ENCODE peak calls at places on chromosomes 4 and X, in ten cellular contexts. Z is fibroblast of lung; L is CD4-positive, alpha-beta T cell; R is AG09309; N is BJ; A is HCT116; J is HFFc6; T is GM12865; P is epithelial cell of esophagus; Y is right atrium auricular region. X is an unnamed sample.

GRCh38 chrX:48465336-48465933 is 4.6 kb downstream of the SLC38A5 start:
- DNase-seq in Z (peak), L (no peak), R (peak), N (peak), A (no peak), J (peak), T (no peak), P (peak), Y (no peak), X (no peak)

GRCh38 chr4:83074086-83074704 is 39.2 kb downstream of the COPS4 start:
- DNase-seq in Z (peak), L (peak), R (peak), N (peak), A (peak), J (peak), T (peak), P (peak), Y (no peak), X (peak)

GRCh38 chr4:92968556-92968955 is 664.8 kb downstream of the GRID2 start:
- DNase-seq in Z (peak), L (no peak), R (no peak), N (peak), A (no peak), J (no peak), T (no peak), P (no peak), Y (no peak), X (no peak)

GRCh38 chrX:103056902-103057301 is 7.1 kb downstream of the BEX1 start:
- DNase-seq in Z (no peak), L (no peak), R (no peak), N (no peak), A (no peak), J (no peak), T (no peak), P (no peak), Y (no peak), X (no peak)

GRCh38 chrX:739611-740010 is 109.0 kb downstream of the SHOX start:
- DNase-seq in Z (no peak), L (no peak), R (no peak), N (no peak), A (no peak), J (no peak), T (no peak), P (no peak), Y (no peak), X (no peak)

GRCh38 chr4:121070696-121071639 is 1.4 kb downstream of the NDNF start:
- DNase-seq in Z (peak), L (peak), R (no peak), N (no peak), A (no peak), J (peak), T (no peak), P (peak), Y (no peak), X (peak)

GRCh38 chr4:128600996-128601857 is 208.3 kb upstream of the JADE1 start:
- DNase-seq in Z (peak), L (no peak), R (peak), N (peak), A (peak), J (peak), T (no peak), P (peak), Y (peak), X (peak)

GRCh38 chr4:78776729-78777555 is 792 bp downstream of the BMP2K start:
- DNase-seq in Z (peak), L (peak), R (no peak), N (no peak), A (peak), J (peak), T (peak), P (peak), Y (peak), X (peak)

GRCh38 chr4:173037242-173037641 is 131.4 kb upstream of the GALNT7 start:
- DNase-seq in Z (no peak), L (no peak), R (no peak), N (no peak), A (no peak), J (no peak), T (no peak), P (no peak), Y (no peak), X (no peak)

GRCh38 chrX:126165401-126165720 is 728 bp downstream of the DCAF12L2 start:
- DNase-seq in Z (no peak), L (no peak), R (no peak), N (no peak), A (no peak), J (no peak), T (no peak), P (no peak), Y (no peak), X (no peak)

GRCh38 chr4:148071009-148071408 is 339.1 kb downstream of the ARHGAP10 start:
- DNase-seq in Z (no peak), L (no peak), R (no peak), N (no peak), A (no peak), J (no peak), T (no peak), P (no peak), Y (peak), X (no peak)

GRCh38 chr4:99960648-99961047 is 10.6 kb upstream of the H2AZ1 start:
- DNase-seq in Z (no peak), L (no peak), R (no peak), N (no peak), A (no peak), J (no peak), T (no peak), P (no peak), Y (no peak), X (no peak)

GRCh38 chr4:139774759-139775487 is 109.3 kb downstream of the MGST2 start:
- DNase-seq in Z (no peak), L (no peak), R (no peak), N (no peak), A (no peak), J (no peak), T (no peak), P (no peak), Y (no peak), X (no peak)

GRCh38 chr4:14568356-14568755 is 433.9 kb upstream of the CPEB2 start:
- DNase-seq in Z (peak), L (no peak), R (no peak), N (no peak), A (no peak), J (no peak), T (no peak), P (no peak), Y (no peak), X (no peak)

GRCh38 chr4:128394778-128395177 is 107.2 kb upstream of the PGRMC2 start:
- DNase-seq in Z (peak), L (no peak), R (no peak), N (no peak), A (no peak), J (no peak), T (no peak), P (no peak), Y (no peak), X (no peak)

GRCh38 chr4:133982533-133983224 is 218.9 kb downstream of the PABPC4L start:
- DNase-seq in Z (peak), L (no peak), R (no peak), N (peak), A (no peak), J (peak), T (no peak), P (peak), Y (no peak), X (no peak)

GRCh38 chr4:140095694-140096482 is 58.1 kb downstream of the MAML3 start:
- DNase-seq in Z (peak), L (peak), R (peak), N (no peak), A (peak), J (peak), T (no peak), P (peak), Y (no peak), X (no peak)

GRCh38 chr4:22969314-22969896 is 276.7 kb downstream of the GBA3 start:
- DNase-seq in Z (peak), L (no peak), R (peak), N (peak), A (no peak), J (no peak), T (no peak), P (peak), Y (no peak), X (peak)

GRCh38 chrX:12245650-12246645 is 107.7 kb downstream of the FRMPD4 start:
- DNase-seq in Z (peak), L (no peak), R (peak), N (peak), A (no peak), J (peak), T (no peak), P (no peak), Y (no peak), X (no peak)

GRCh38 chr4:139556735-139557505 is 901 bp upstream of the SETD7 start:
- DNase-seq in Z (peak), L (peak), R (no peak), N (no peak), A (no peak), J (no peak), T (peak), P (peak), Y (peak), X (peak)

GRCh38 chrX:7362111-7362510 is 214.2 kb upstream of the PUDP start:
- DNase-seq in Z (no peak), L (no peak), R (no peak), N (no peak), A (no peak), J (no peak), T (no peak), P (peak), Y (no peak), X (no peak)

GRCh38 chr4:134470544-134470943 is 269.0 kb upstream of the PABPC4L start:
- DNase-seq in Z (peak), L (no peak), R (no peak), N (no peak), A (no peak), J (no peak), T (peak), P (peak), Y (no peak), X (peak)

GRCh38 chr4:3525532-3526430 is 6.4 kb downstream of the LRPAP1 start:
- DNase-seq in Z (no peak), L (no peak), R (no peak), N (no peak), A (no peak), J (no peak), T (no peak), P (no peak), Y (no peak), X (no peak)

GRCh38 chrX:113400193-113400704 is 559.6 kb upstream of the AMOT start:
- DNase-seq in Z (peak), L (no peak), R (no peak), N (no peak), A (peak), J (no peak), T (no peak), P (peak), Y (no peak), X (peak)

GRCh38 chrX:29535212-29536162 is 679.9 kb upstream of the MAGEB2 start:
- DNase-seq in Z (peak), L (no peak), R (no peak), N (no peak), A (no peak), J (no peak), T (no peak), P (peak), Y (no peak), X (no peak)

GRCh38 chr4:96486563-96486962 is 646.7 kb downstream of the PDHA2 start:
- DNase-seq in Z (no peak), L (no peak), R (no peak), N (no peak), A (no peak), J (no peak), T (no peak), P (peak), Y (no peak), X (no peak)

GRCh38 chr4:1872918-1873269 is 1.7 kb downstream of the NSD2 start:
- DNase-seq in Z (peak), L (no peak), R (no peak), N (no peak), A (no peak), J (peak), T (peak), P (peak), Y (no peak), X (no peak)

GRCh38 chr4:111806331-111806730 is 338.9 kb upstream of the FAM241A start:
- DNase-seq in Z (no peak), L (no peak), R (no peak), N (no peak), A (peak), J (no peak), T (peak), P (peak), Y (no peak), X (peak)

GRCh38 chrX:70496491-70496890 is 51.9 kb downstream of the DLG3 start:
- DNase-seq in Z (no peak), L (no peak), R (no peak), N (no peak), A (no peak), J (no peak), T (no peak), P (no peak), Y (no peak), X (no peak)

GRCh38 chr4:104494822-104495559 is at the start of gene CXXC4:
- DNase-seq in Z (peak), L (no peak), R (no peak), N (no peak), A (peak), J (peak), T (peak), P (peak), Y (peak), X (peak)

GRCh38 chr4:40750461-40751258 is 905 bp downstream of the NSUN7 start:
- DNase-seq in Z (peak), L (no peak), R (no peak), N (no peak), A (no peak), J (no peak), T (no peak), P (peak), Y (no peak), X (peak)

GRCh38 chr4:145545538-145546224 is 64.0 kb downstream of the SMAD1 start:
- DNase-seq in Z (peak), L (no peak), R (peak), N (peak), A (peak), J (peak), T (peak), P (peak), Y (no peak), X (peak)

GRCh38 chr4:174714393-174715211 is 114.4 kb downstream of the GLRA3 start:
- DNase-seq in Z (peak), L (no peak), R (peak), N (no peak), A (peak), J (no peak), T (peak), P (peak), Y (no peak), X (peak)

GRCh38 chrX:50081282-50081955 is 119.4 kb downstream of the AKAP4 start:
- DNase-seq in Z (no peak), L (no peak), R (no peak), N (no peak), A (no peak), J (no peak), T (peak), P (peak), Y (no peak), X (peak)

GRCh38 chr4:185504098-185505047 is 30.9 kb downstream of the PDLIM3 start:
- DNase-seq in Z (no peak), L (no peak), R (no peak), N (no peak), A (peak), J (peak), T (no peak), P (no peak), Y (peak), X (no peak)

GRCh38 chr4:39032218-39033085 is at the start of gene TMEM156:
- DNase-seq in Z (no peak), L (peak), R (no peak), N (no peak), A (no peak), J (no peak), T (peak), P (peak), Y (no peak), X (no peak)

GRCh38 chr4:6115746-6116586 is 84.4 kb downstream of the JAKMIP1 start:
- DNase-seq in Z (no peak), L (no peak), R (no peak), N (no peak), A (no peak), J (no peak), T (no peak), P (no peak), Y (no peak), X (no peak)

GRCh38 chr4:19024047-19024446 is 1002.5 kb upstream of the LCORL start:
- DNase-seq in Z (no peak), L (no peak), R (no peak), N (no peak), A (no peak), J (no peak), T (no peak), P (no peak), Y (no peak), X (no peak)

GRCh38 chr4:19030048-19030447 is 1008.5 kb upstream of the LCORL start:
- DNase-seq in Z (peak), L (no peak), R (no peak), N (no peak), A (no peak), J (peak), T (no peak), P (no peak), Y (no peak), X (no peak)

GRCh38 chr4:19030536-19030935 is 1009.0 kb upstream of the LCORL start:
- DNase-seq in Z (peak), L (no peak), R (no peak), N (no peak), A (no peak), J (no peak), T (no peak), P (no peak), Y (no peak), X (no peak)

GRCh38 chr4:19025031-19025430 is 1003.5 kb upstream of the LCORL start:
- DNase-seq in Z (peak), L (no peak), R (no peak), N (no peak), A (no peak), J (no peak), T (no peak), P (peak), Y (no peak), X (no peak)

GRCh38 chr4:19026281-19026680 is 1004.7 kb upstream of the LCORL start:
- DNase-seq in Z (peak), L (no peak), R (no peak), N (no peak), A (no peak), J (no peak), T (no peak), P (no peak), Y (no peak), X (no peak)
- TF ChIP-seq CTCF in Z (no peak), L (no peak), R (no peak), N (no peak), A (no peak), J (peak), T (no peak), P (no peak), Y (no peak), X (no peak)

GRCh38 chr4:153541426-153542096 is 75.4 kb downstream of the TMEM131L start:
- DNase-seq in Z (peak), L (no peak), R (peak), N (peak), A (no peak), J (peak), T (peak), P (no peak), Y (no peak), X (no peak)
- TF ChIP-seq CTCF in Z (peak), L (no peak), R (peak), N (no peak), A (no peak), J (peak), T (no peak), P (no peak), Y (no peak), X (no peak)

GRCh38 chrX:74490249-74490648 is 69.0 kb downstream of the SLC16A2 start:
- DNase-seq in Z (no peak), L (no peak), R (no peak), N (no peak), A (no peak), J (no peak), T (no peak), P (no peak), Y (no peak), X (no peak)

GRCh38 chrX:74493806-74494205 is 72.5 kb downstream of the SLC16A2 start:
- DNase-seq in Z (no peak), L (no peak), R (no peak), N (no peak), A (no peak), J (no peak), T (no peak), P (no peak), Y (no peak), X (no peak)

DNA sequence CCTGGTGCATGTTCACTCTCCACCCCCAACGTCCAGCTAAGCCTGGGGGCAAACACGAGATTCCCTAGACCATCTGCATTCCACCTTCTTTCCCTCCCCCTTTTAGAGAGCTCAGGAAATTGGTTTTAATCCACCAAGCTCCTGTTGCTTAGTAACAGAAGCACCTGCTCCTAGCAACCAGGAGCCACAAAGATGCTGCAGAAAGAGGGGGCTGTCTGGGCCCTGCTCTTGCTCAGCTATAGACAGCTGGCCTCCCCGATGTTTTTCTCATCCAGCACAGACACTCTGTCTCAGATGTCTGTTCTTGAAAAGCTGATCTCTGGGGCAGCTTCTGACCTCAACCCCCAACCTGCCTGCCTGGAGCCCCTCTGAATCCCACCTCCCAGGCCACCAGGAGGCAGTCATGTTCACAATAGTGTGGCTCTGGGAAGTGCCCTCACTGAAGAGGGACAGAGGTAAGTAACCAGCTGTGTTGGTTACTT is 71.5 kb downstream of the SLC16A2 start:
- DNase-seq in Z (no peak), L (no peak), R (no peak), N (no peak), A (no peak), J (no peak), T (peak), P (no peak), Y (no peak), X (no peak)
- TF ChIP-seq CTCF in Z (no peak), L (no peak), R (peak), N (no peak), A (no peak), J (peak), T (peak), P (no peak), Y (no peak), X (no peak)

GRCh38 chrX:87813566-87813965 is 296.0 kb downstream of the KLHL4 start:
- DNase-seq in Z (no peak), L (no peak), R (no peak), N (no peak), A (no peak), J (no peak), T (no peak), P (no peak), Y (no peak), X (no peak)
- TF ChIP-seq CTCF in Z (no peak), L (no peak), R (no peak), N (no peak), A (no peak), J (no peak), T (no peak), P (no peak), Y (no peak), X (no peak)

GRCh38 chrX:133698298-133698697 is 283.0 kb upstream of the GPC4 start:
- DNase-seq in Z (peak), L (no peak), R (no peak), N (no peak), A (no peak), J (no peak), T (no peak), P (peak), Y (no peak), X (peak)
- TF ChIP-seq CTCF in Z (no peak), L (no peak), R (peak), N (peak), A (peak), J (no peak), T (no peak), P (no peak), Y (peak), X (no peak)

DNA sequence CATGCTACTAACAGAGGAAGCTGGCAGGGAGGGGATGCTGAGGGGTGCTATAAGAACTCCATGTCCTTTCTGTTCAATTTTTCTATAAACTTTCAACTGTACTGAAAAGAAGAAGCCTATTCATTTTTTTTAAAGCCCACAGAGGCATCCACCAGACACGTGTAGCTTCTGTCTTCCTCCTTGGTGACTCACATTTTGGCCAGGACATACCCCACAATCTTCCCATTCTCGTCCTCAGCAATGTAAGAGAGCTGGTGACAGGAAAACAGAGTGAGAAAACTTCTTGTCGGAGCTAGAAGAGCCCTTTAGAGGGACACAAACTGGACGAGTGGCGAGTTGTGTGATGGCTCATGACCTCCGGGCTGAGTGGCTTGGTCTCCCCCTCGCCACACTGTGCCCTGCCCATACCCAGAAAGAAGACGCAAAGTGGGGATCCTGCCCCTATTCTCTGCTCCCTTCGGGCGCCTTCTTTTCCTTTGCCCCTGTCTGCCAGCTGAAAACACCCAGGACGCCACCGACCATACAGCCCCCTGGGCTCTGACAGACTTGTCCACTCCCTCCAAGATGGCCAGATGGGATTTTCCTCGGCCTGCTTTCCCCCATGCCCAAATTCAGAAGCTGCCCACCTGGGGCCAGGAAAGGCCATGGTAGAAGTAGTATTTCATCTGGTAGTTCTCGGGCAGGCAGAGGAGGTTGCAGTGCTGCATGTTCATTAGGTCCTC is 925 bp downstream of the NAA10 start:
- DNase-seq in Z (peak), L (no peak), R (no peak), N (no peak), A (no peak), J (peak), T (no peak), P (peak), Y (no peak), X (no peak)
- TF ChIP-seq CTCF in Z (no peak), L (no peak), R (no peak), N (no peak), A (no peak), J (no peak), T (no peak), P (no peak), Y (no peak), X (no peak)